ENCODE peak calls at places on chromosomes 13 and 19, in ten cellular contexts. Q, F, N, X, A, V, H, K, U and P are unnamed samples.

GRCh38 chr13:98719527-98720250 is 32.8 kb downstream of the SLC15A1 start:
- DNase-seq in Q (no peak), H (no peak), X (no peak), F (no peak), U (no peak), K (no peak), V (no peak), N (no peak), A (no peak), P (no peak)

GRCh38 chr13:113786262-113786841 is 27.3 kb downstream of the TMEM255B start:
- DNase-seq in Q (no peak), F (peak), N (peak), U (no peak), A (no peak), V (no peak), H (no peak), K (peak), X (peak), P (no peak)

GRCh38 chr13:28531195-28531955 is 36.4 kb upstream of the FLT1 start:
- DNase-seq in U (no peak), F (no peak), Q (peak), N (no peak), H (peak), V (no peak), A (peak), X (peak), K (peak), P (peak)

GRCh38 chr13:40116008-40116407 is 460.5 kb downstream of the COG6 start:
- DNase-seq in F (no peak), H (peak), A (no peak), V (no peak), X (peak), U (peak), Q (no peak), N (peak), K (peak), P (peak)

GRCh38 chr19:3479177-3479818 is 1.0 kb downstream of the SMIM24 start:
- DNase-seq in N (no peak), V (no peak), Q (peak), H (no peak), U (peak), X (no peak), A (no peak), F (no peak), K (no peak), P (no peak)

GRCh38 chr19:10408511-10409291 is 5.4 kb upstream of the CDC37 start:
- DNase-seq in Q (peak), H (peak), K (no peak), N (no peak), V (no peak), A (no peak), X (no peak), U (no peak), F (no peak), P (no peak)

GRCh38 chr19:52398091-52398461 is 427 bp downstream of the ZNF528 start:
- DNase-seq in X (peak), V (no peak), N (no peak), Q (no peak), K (peak), A (no peak), F (no peak), H (peak), U (no peak), P (no peak)

GRCh38 chr19:38736036-38736412 is 8.2 kb downstream of the CAPN12 start:
- DNase-seq in Q (no peak), U (no peak), A (no peak), H (peak), X (no peak), K (no peak), F (no peak), N (peak), V (no peak), P (peak)

GRCh38 chr19:1854542-1855039 is 6.3 kb upstream of the REXO1 start:
- DNase-seq in F (no peak), Q (no peak), U (no peak), K (no peak), H (no peak), V (no peak), X (no peak), N (no peak), A (no peak), P (no peak)

GRCh38 chr13:51758691-51759090 is 45.3 kb downstream of the DHRS12 start:
- DNase-seq in U (no peak), X (no peak), K (no peak), Q (no peak), H (no peak), A (no peak), V (no peak), F (no peak), N (no peak), P (no peak)

GRCh38 chr13:57270493-57270892 is 103.5 kb downstream of the PRR20E start:
- DNase-seq in V (no peak), U (no peak), A (no peak), X (no peak), K (no peak), Q (no peak), N (no peak), H (no peak), F (no peak), P (no peak)

GRCh38 chr19:1975081-1975480 is 34.1 kb downstream of the CSNK1G2 start:
- DNase-seq in U (no peak), F (no peak), X (peak), N (no peak), A (no peak), Q (no peak), H (no peak), K (peak), V (no peak), P (peak)

GRCh38 chr13:23623394-23623793 is 53.2 kb downstream of the TNFRSF19 start:
- DNase-seq in A (no peak), V (no peak), Q (no peak), N (no peak), H (no peak), U (no peak), X (no peak), K (no peak), F (no peak), P (no peak)

GRCh38 chr19:9871626-9872338 is 36.7 kb downstream of the PIN1 start:
- DNase-seq in Q (no peak), N (no peak), F (no peak), A (no peak), H (no peak), V (no peak), K (no peak), U (no peak), X (no peak), P (no peak)

GRCh38 chr13:100197591-100198365 is 108.9 kb downstream of the PCCA start:
- DNase-seq in A (no peak), F (no peak), X (no peak), V (no peak), N (peak), K (no peak), H (no peak), Q (no peak), U (no peak), P (no peak)

GRCh38 chr19:51448745-51449093 is 9.5 kb downstream of the SIGLEC8 start:
- DNase-seq in N (no peak), K (no peak), A (no peak), H (no peak), U (no peak), F (no peak), V (no peak), Q (no peak), X (no peak), P (no peak)

GRCh38 chr13:44974056-44974798 is 15.0 kb downstream of the NUFIP1 start:
- DNase-seq in V (no peak), K (peak), A (no peak), H (peak), U (no peak), F (no peak), N (peak), Q (peak), X (peak), P (no peak)

GRCh38 chr13:72850959-72851677 is 69.2 kb downstream of the PIBF1 start:
- DNase-seq in A (no peak), F (no peak), Q (no peak), K (no peak), V (no peak), X (no peak), U (no peak), N (no peak), H (no peak), P (no peak)

GRCh38 chr13:51760592-51760991 is 43.4 kb downstream of the DHRS12 start:
- DNase-seq in V (peak), X (no peak), A (no peak), K (no peak), F (no peak), Q (no peak), H (peak), U (no peak), N (no peak), P (no peak)

GRCh38 chr13:26785845-26786630 is 25.5 kb upstream of the GPR12 start:
- DNase-seq in X (peak), F (no peak), U (no peak), A (no peak), H (peak), V (no peak), Q (peak), K (no peak), N (no peak), P (no peak)

GRCh38 chr13:29858667-29859066 is 8.2 kb upstream of the UBL3 start:
- DNase-seq in H (no peak), K (no peak), U (no peak), X (no peak), F (no peak), Q (no peak), V (no peak), A (no peak), N (peak), P (no peak)

GRCh38 chr19:51887522-51888498 is at the start of gene ZNF577:
- DNase-seq in Q (peak), X (peak), U (no peak), N (peak), V (peak), F (peak), H (peak), K (peak), A (peak), P (peak)

GRCh38 chr13:60351326-60351725 is 45.7 kb upstream of the TDRD3 start:
- DNase-seq in X (peak), A (no peak), H (no peak), N (peak), Q (no peak), V (no peak), F (peak), K (peak), U (no peak), P (no peak)

GRCh38 chr19:51431124-51431523 is 13.7 kb upstream of the SIGLEC10 start:
- DNase-seq in A (no peak), X (no peak), U (no peak), N (no peak), H (no peak), K (no peak), F (no peak), Q (no peak), V (no peak), P (no peak)

GRCh38 chr19:48487944-48488343 is 18.8 kb downstream of the CYTH2 start:
- DNase-seq in X (peak), N (peak), V (no peak), K (peak), F (no peak), H (peak), U (peak), A (no peak), Q (no peak), P (no peak)

DNA sequence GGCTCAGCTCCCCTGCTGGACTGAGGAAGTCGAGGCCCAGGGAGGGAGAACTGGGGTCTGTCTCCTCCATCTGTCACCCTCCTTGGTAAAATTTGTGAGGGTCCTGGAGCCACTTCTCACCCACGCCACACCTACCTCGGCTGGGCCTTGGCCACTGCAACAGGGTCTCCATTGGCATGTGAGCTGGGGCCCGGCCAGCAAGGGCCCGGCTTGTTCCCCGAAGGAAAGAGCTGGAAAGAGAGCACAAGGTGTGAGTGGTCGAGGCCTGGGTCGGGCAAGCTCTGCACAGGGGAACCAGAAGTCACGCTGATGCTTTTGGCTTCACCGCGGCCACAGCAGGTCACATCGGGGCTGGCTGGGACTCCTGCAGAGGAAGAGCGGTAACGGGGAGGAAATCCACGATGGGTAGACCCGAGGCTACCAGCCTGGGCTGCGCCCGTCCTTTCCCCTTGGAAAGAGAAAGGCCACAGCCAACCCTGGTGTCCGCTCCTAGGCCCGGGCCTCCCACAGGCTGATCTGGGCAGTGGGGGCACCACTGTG is 9.0 kb downstream of the NANOS3 start:
- DNase-seq in X (no peak), N (no peak), U (no peak), A (no peak), Q (no peak), H (no peak), F (no peak), V (no peak), K (no peak), P (no peak)
- H3K4me3 ChIP-seq in X (no peak), N (peak), U (no peak), A (no peak), Q (no peak), H (no peak), F (no peak), V (no peak), K (no peak), P (no peak)

GRCh38 chr19:46427518-46427917 is 1.2 kb downstream of the PNMA8C start:
- DNase-seq in X (no peak), V (no peak), H (no peak), F (no peak), Q (no peak), K (no peak), A (no peak), N (no peak), U (no peak), P (no peak)

GRCh38 chr19:46428278-46429141 is at the start of gene PNMA8C:
- DNase-seq in N (no peak), H (peak), A (peak), Q (peak), X (peak), F (no peak), V (no peak), U (no peak), K (peak), P (peak)

GRCh38 chr19:46429999-46430398 is 1.3 kb upstream of the PNMA8C start:
- DNase-seq in H (no peak), A (no peak), N (no peak), F (no peak), X (no peak), U (no peak), V (no peak), Q (no peak), K (no peak), P (no peak)

GRCh38 chr19:46426035-46426505 is 2.7 kb downstream of the PNMA8C start:
- DNase-seq in Q (no peak), N (no peak), K (no peak), F (no peak), X (no peak), U (no peak), H (no peak), A (no peak), V (no peak), P (no peak)

GRCh38 chr19:46426506-46427162 is 2.1 kb downstream of the PNMA8C start:
- DNase-seq in F (peak), U (no peak), Q (peak), V (no peak), N (peak), K (peak), A (peak), H (peak), X (peak), P (peak)
- H3K4me3 ChIP-seq in F (peak), U (no peak), Q (peak), V (peak), N (peak), K (peak), A (peak), H (peak), X (peak), P (peak)

GRCh38 chr13:62767473-62767872 is 1351.8 kb upstream of the PCDH20 start:
- DNase-seq in K (no peak), Q (no peak), U (no peak), H (no peak), V (no peak), F (no peak), A (no peak), X (no peak), N (no peak), P (no peak)
- H3K4me3 ChIP-seq in K (no peak), Q (no peak), U (no peak), H (no peak), V (no peak), F (no peak), A (no peak), X (no peak), N (no peak), P (no peak)

GRCh38 chr13:46058268-46058667 is 5.7 kb upstream of the ZC3H13 start:
- DNase-seq in H (no peak), N (no peak), K (no peak), A (no peak), Q (no peak), V (no peak), U (no peak), X (no peak), F (no peak), P (no peak)

GRCh38 chr13:46057251-46058015 is 4.9 kb upstream of the ZC3H13 start:
- DNase-seq in K (no peak), V (no peak), F (no peak), Q (no peak), N (peak), X (peak), U (no peak), A (no peak), H (no peak), P (no peak)

GRCh38 chr13:46063292-46063691 is 10.7 kb upstream of the ZC3H13 start:
- DNase-seq in V (no peak), N (no peak), X (no peak), H (no peak), Q (no peak), K (no peak), F (no peak), U (no peak), A (no peak), P (no peak)

GRCh38 chr13:46059405-46059804 is 6.9 kb upstream of the ZC3H13 start:
- DNase-seq in U (no peak), X (no peak), N (no peak), K (no peak), A (no peak), Q (no peak), V (no peak), F (no peak), H (no peak), P (no peak)

DNA sequence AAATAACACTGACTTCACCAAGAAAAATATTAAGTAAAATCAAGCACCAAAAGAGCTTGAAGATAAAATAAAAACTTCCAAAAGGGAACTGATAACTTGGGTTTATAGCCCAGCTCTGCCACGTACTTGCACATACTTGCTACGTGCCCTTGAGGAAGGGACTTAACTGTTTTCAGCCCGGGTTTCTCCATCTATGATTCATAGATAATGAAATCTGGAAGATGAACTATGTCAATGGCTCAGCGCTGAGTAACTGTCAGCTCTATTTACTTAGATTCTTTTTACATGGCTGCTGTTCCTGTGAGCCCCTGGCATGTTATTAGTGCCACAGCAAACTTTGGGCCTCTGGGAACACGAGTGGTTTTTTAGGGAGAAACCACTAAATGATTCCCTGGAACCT is 9.6 kb upstream of the ZC3H13 start:
- DNase-seq in X (peak), F (no peak), H (no peak), U (no peak), N (peak), Q (no peak), K (peak), V (no peak), A (no peak), P (no peak)
- H3K4me3 ChIP-seq in X (no peak), F (no peak), H (no peak), U (no peak), N (no peak), Q (no peak), K (no peak), V (no peak), A (no peak), P (no peak)

GRCh38 chr19:54325194-54325621 is 12.2 kb upstream of the LILRA5 start:
- DNase-seq in X (peak), U (peak), Q (no peak), A (peak), F (no peak), K (peak), V (no peak), N (peak), H (no peak), P (no peak)

GRCh38 chr19:54325631-54326030 is 12.7 kb upstream of the LILRA5 start:
- DNase-seq in F (no peak), X (no peak), K (no peak), V (no peak), Q (no peak), H (no peak), A (no peak), U (no peak), N (no peak), P (no peak)

GRCh38 chr19:54320271-54320670 is 7.3 kb upstream of the LILRA5 start:
- DNase-seq in Q (no peak), K (no peak), U (no peak), H (no peak), V (no peak), X (no peak), N (no peak), F (no peak), A (no peak), P (no peak)

GRCh38 chr19:54319049-54319448 is 6.1 kb upstream of the LILRA5 start:
- DNase-seq in H (no peak), A (no peak), X (no peak), V (no peak), N (no peak), K (no peak), U (no peak), F (no peak), Q (no peak), P (no peak)

GRCh38 chr19:54324071-54324470 is 11.1 kb upstream of the LILRA5 start:
- DNase-seq in H (no peak), U (no peak), N (no peak), Q (no peak), F (no peak), K (no peak), A (no peak), V (no peak), X (no peak), P (no peak)
- H3K4me3 ChIP-seq in H (no peak), U (no peak), N (no peak), Q (no peak), F (no peak), K (no peak), A (no peak), V (no peak), X (no peak), P (no peak)

GRCh38 chr13:110256126-110256905 is 50.6 kb downstream of the COL4A1 start:
- DNase-seq in U (no peak), H (no peak), F (no peak), V (no peak), N (no peak), A (no peak), K (no peak), X (no peak), Q (no peak), P (no peak)

GRCh38 chr13:110251227-110251791 is 55.6 kb downstream of the COL4A1 start:
- DNase-seq in H (no peak), X (no peak), N (no peak), K (no peak), A (no peak), F (no peak), Q (no peak), V (no peak), U (no peak), P (no peak)

GRCh38 chr13:110257408-110257807 is 49.5 kb downstream of the COL4A1 start:
- DNase-seq in F (no peak), A (no peak), V (no peak), H (no peak), U (no peak), Q (no peak), K (no peak), X (no peak), N (no peak), P (no peak)

GRCh38 chr13:110254151-110254679 is 52.7 kb downstream of the COL4A1 start:
- DNase-seq in K (no peak), V (no peak), F (no peak), N (no peak), U (no peak), A (no peak), Q (no peak), X (no peak), H (no peak), P (no peak)

GRCh38 chr13:110254751-110255553 is 52.0 kb downstream of the COL4A1 start:
- DNase-seq in Q (no peak), V (no peak), F (no peak), K (no peak), A (no peak), U (no peak), X (no peak), N (no peak), H (no peak), P (no peak)
- H3K4me3 ChIP-seq in Q (no peak), V (no peak), F (no peak), K (no peak), A (peak), U (no peak), X (no peak), N (no peak), H (no peak), P (no peak)

GRCh38 chr19:14102102-14102696 is 11.6 kb upstream of the SAMD1 start:
- DNase-seq in H (no peak), V (no peak), Q (no peak), N (peak), U (no peak), K (no peak), A (no peak), F (no peak), X (peak), P (no peak)
- H3K4me3 ChIP-seq in H (no peak), V (no peak), Q (no peak), N (no peak), U (no peak), K (no peak), A (no peak), F (no peak), X (no peak), P (no peak)

DNA sequence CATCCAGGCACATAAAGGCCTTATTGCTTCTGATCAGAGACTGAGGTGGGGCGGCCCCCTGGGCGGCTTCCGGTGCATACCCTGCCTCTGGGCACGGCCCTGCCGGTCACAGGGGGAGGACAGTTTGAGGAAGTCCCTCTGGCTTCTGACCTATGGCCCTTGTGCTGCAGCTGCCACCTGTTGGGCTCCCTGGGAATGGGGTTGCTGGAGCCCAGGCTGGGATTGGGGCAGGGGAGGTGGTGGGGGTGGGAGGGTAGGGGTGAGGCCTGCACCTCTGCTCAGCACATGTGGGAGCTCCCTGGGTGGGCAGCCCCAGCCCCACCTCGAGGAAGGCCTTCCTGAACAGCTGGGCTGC is 10.7 kb downstream of the ANO8 start:
- DNase-seq in F (no peak), H (no peak), K (no peak), N (no peak), V (no peak), A (no peak), U (no peak), X (no peak), Q (no peak), P (no peak)
- H3K4me3 ChIP-seq in F (no peak), H (no peak), K (no peak), N (no peak), V (no peak), A (no peak), U (no peak), X (no peak), Q (peak), P (no peak)

GRCh38 chr19:5691930-5692784 is 2.1 kb downstream of the RPL36 start:
- DNase-seq in F (no peak), V (no peak), K (no peak), Q (no peak), H (no peak), A (no peak), N (peak), U (no peak), X (no peak), P (no peak)
- H3K4me3 ChIP-seq in F (peak), V (peak), K (peak), Q (peak), H (no peak), A (peak), N (peak), U (peak), X (peak), P (peak)